ENCODE peak calls at places on chromosomes 6 and 20, in nine cellular contexts. R is SHP77; T is mucosa of gallbladder; P is effector memory CD4-positive, alpha-beta T cell; D is HT1080; M is SJSA1; V is fibroblast of pulmonary artery; S is nephron progenitor cell; Z is activated naive CD4-positive, alpha-beta T cell treated with anti-CD3 and anti-CD28 coated beads, Interleukin-2, amount 50 U/mL, for 72 hours. F is an unnamed sample.

GRCh38 chr20:45725134-45725533 is 3.0 kb downstream of the SPINT4 start:
- DNase-seq in R (no peak), T (no peak), P (no peak), D (no peak), M (no peak), V (peak; percentile 1), S (no peak), Z (no peak), F (peak; percentile 64)

GRCh38 chr6:34246249-34246562 is 2.6 kb downstream of the SMIM29 start:
- DNase-seq in R (no peak), T (no peak), P (no peak), D (no peak), M (no peak), V (no peak), S (no peak), Z (no peak), F (no peak)

GRCh38 chr20:8862092-8862491 is 206.8 kb upstream of the PLCB4 start:
- DNase-seq in R (no peak), T (no peak), P (no peak), D (no peak), M (no peak), V (no peak), S (no peak), Z (no peak), F (no peak)

GRCh38 chr6:44156494-44157151 is 2.0 kb upstream of the CAPN11 start:
- DNase-seq in R (no peak), T (no peak), P (no peak), D (no peak), M (no peak), V (no peak), S (no peak), Z (no peak), F (no peak)

GRCh38 chr6:1477432-1478090 is 88.2 kb downstream of the FOXF2 start:
- DNase-seq in R (no peak), T (no peak), P (no peak), D (no peak), M (peak; percentile 96), V (peak; percentile 71), S (no peak), Z (no peak), F (no peak)

GRCh38 chr6:33802186-33803061 is 1.4 kb downstream of the MLN start:
- DNase-seq in R (no peak), T (no peak), P (no peak), D (no peak), M (no peak), V (no peak), S (no peak), Z (no peak), F (no peak)

GRCh38 chr6:41045664-41046063 is 3.4 kb downstream of the TSPO2 start:
- DNase-seq in R (no peak), T (no peak), P (no peak), D (no peak), M (no peak), V (no peak), S (no peak), Z (no peak), F (no peak)

GRCh38 chr20:62356948-62357667 is 10.0 kb downstream of the LAMA5 start:
- DNase-seq in R (peak; percentile 78), T (no peak), P (no peak), D (peak; percentile 80), M (peak; percentile 41), V (peak; percentile 71), S (no peak), Z (no peak), F (peak; percentile 35)

GRCh38 chr6:13800615-13801014 is 13.7 kb downstream of the MCUR1 start:
- DNase-seq in R (no peak), T (no peak), P (no peak), D (no peak), M (no peak), V (no peak), S (no peak), Z (no peak), F (no peak)